ENCODE peak calls at places on chromosomes 5 and 9, in four cellular contexts. D, K, H and X are unnamed samples.

GRCh38 chr9:10512144-10512543 is 100.7 kb downstream of the PTPRD start:
- DNase-seq in D (no peak), K (no peak), H (no peak), X (no peak)

GRCh38 chr5:34656700-34657549 is 797 bp downstream of the RAI14 start:
- DNase-seq in D (no peak), K (peak; percentile 55), H (peak; percentile 61), X (no peak)

GRCh38 chr5:60945760-60946253 is 802 bp downstream of the NDUFAF2 start:
- DNase-seq in D (no peak), K (peak; percentile 55), H (peak; percentile 30), X (no peak)

GRCh38 chr9:120161801-120162200 is 418.2 kb downstream of the CDK5RAP2 start:
- DNase-seq in D (no peak), K (no peak), H (no peak), X (no peak)

GRCh38 chr5:89878140-89878570 is 531.4 kb downstream of the CETN3 start:
- DNase-seq in D (peak; percentile 4), K (peak; percentile 4), H (no peak), X (peak; percentile 32)

GRCh38 chr5:112024769-112025168 is 267.8 kb upstream of the NREP start:
- DNase-seq in D (no peak), K (no peak), H (no peak), X (no peak)

GRCh38 chr5:173530547-173530946 is 85.9 kb downstream of the BOD1 start:
- DNase-seq in D (no peak), K (peak; percentile 87), H (no peak), X (no peak)

GRCh38 chr5:102453716-102454115 is 45.1 kb downstream of the SLCO6A1 start:
- DNase-seq in D (no peak), K (no peak), H (no peak), X (no peak)

GRCh38 chr5:147455321-147455720 is 54.5 kb downstream of the DPYSL3 start:
- DNase-seq in D (no peak), K (peak; percentile 67), H (no peak), X (no peak)

GRCh38 chr9:757246-757881 is 84.1 kb upstream of the DMRT1 start:
- DNase-seq in D (no peak), K (peak; percentile 84), H (peak; percentile 15), X (no peak)

GRCh38 chr5:111584651-111585050 is 72.3 kb upstream of the STARD4 start:
- DNase-seq in D (no peak), K (no peak), H (no peak), X (no peak)

GRCh38 chr5:112006721-112007120 is 249.7 kb upstream of the NREP start:
- DNase-seq in D (no peak), K (no peak), H (no peak), X (no peak)

GRCh38 chr9:96420468-96421219 is 2.5 kb upstream of the ZNF367 start:
- DNase-seq in D (peak; percentile 61), K (peak; percentile 89), H (no peak), X (peak; percentile 95)
- H3K4me3 ChIP-seq in D (no peak overlapping the region), K (peak overlapping the region; percentile 55), H (peak overlapping the region; percentile 82), X (no peak overlapping the region)

GRCh38 chr5:74536658-74537057 is 103.9 kb downstream of the ENC1 start:
- DNase-seq in D (no peak), K (no peak), H (no peak), X (no peak)
- TF ChIP-seq REST in D (no peak), K (no peak), H (no peak), X (no peak)

GRCh38 chr5:41246376-41246775 is 33.0 kb upstream of the C6 start:
- DNase-seq in D (no peak), K (no peak), H (no peak), X (peak; percentile 88)
- TF ChIP-seq POLR2AphosphoS5 in D (no peak), K (no peak), H (no peak), X (no peak)

GRCh38 chr5:37664551-37664950 is 175.3 kb downstream of the GDNF start:
- DNase-seq in D (no peak), K (no peak), H (no peak), X (no peak)
- H3K4me3 ChIP-seq in D (no peak overlapping the region), K (no peak overlapping the region), H (no peak overlapping the region), X (no peak overlapping the region)

GRCh38 chr5:125717209-125717608 is 706.0 kb upstream of the GRAMD2B start:
- DNase-seq in D (no peak), K (no peak), H (no peak), X (no peak)

GRCh38 chr5:125720745-125721144 is 702.5 kb upstream of the GRAMD2B start:
- DNase-seq in D (no peak), K (no peak), H (no peak), X (no peak)

GRCh38 chr5:125725686-125726085 is 697.5 kb upstream of the GRAMD2B start:
- DNase-seq in D (no peak), K (no peak), H (no peak), X (no peak)

GRCh38 chr5:125722550-125722949 is 700.7 kb upstream of the GRAMD2B start:
- DNase-seq in D (no peak), K (no peak), H (no peak), X (no peak)

GRCh38 chr5:125719681-125720676 is 703.2 kb upstream of the GRAMD2B start:
- DNase-seq in D (no peak), K (peak; percentile 2), H (no peak), X (no peak)
- TF ChIP-seq REST in D (no peak), K (no peak), H (no peak), X (no peak)

DNA sequence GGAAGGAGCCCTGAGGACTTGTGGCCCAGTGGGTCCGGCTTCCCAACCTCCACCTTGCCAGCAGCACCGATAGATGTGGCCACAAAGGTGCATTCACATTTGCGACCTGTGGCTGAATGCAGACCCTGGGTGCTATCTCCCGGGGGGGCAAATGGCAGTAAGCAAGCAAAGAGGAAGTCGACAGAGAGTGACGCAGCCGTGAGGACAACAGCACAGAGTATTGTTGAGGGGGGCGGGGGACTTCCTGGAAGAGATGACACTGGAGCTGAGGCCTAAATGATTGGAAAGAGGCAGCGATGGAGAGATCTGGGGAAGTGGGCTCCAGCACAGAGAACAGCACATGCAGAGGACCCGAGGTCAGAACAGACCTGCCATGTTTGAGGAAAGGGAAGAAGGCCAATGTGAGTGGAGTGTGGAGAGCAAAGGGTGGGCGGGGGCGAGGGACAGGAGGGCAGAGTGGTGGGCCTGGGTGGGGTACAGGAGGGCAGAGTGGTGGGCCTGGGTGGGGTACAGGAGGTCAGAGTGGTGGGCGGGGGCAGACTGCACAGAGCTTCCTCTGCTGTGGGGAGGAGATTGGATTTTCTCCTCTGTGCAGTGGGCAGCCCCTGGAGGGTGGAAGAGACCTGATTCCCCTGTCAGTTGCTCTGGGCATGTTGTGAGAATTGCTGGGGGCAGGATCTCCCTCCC is 42.6 kb downstream of the ADAMTS2 start:
- DNase-seq in D (no peak), K (no peak), H (no peak), X (no peak)
- TF ChIP-seq POLR2AphosphoS5 in D (no peak), K (no peak), H (no peak), X (no peak)

GRCh38 chr5:123720339-123720738 is 208.4 kb downstream of the CSNK1G3 start:
- DNase-seq in D (no peak), K (no peak), H (no peak), X (no peak)

GRCh38 chr5:123718238-123718637 is 206.3 kb downstream of the CSNK1G3 start:
- DNase-seq in D (no peak), K (no peak), H (no peak), X (no peak)

GRCh38 chr5:123720955-123721354 is 209.0 kb downstream of the CSNK1G3 start:
- DNase-seq in D (no peak), K (no peak), H (no peak), X (no peak)

GRCh38 chr5:123717139-123717538 is 205.2 kb downstream of the CSNK1G3 start:
- DNase-seq in D (no peak), K (no peak), H (no peak), X (no peak)

DNA sequence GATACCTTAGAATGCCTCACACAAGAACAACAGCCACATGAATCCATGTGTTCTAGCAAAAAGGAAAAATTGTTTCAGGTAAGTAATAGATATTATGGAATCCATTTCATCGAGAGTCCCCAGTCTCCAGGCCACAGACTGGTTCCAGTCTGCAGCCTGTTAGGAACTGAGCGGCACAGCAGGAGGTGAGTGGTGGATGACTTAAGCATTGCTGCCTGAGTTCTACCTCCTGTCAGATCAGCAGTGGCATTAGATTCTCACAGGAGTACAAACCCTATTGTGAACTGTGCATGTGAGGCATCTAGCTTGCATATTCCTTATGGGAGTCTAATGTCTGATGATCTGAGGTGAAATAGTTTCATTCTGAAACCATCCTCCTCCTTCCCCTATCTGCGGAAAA is 207.0 kb downstream of the CSNK1G3 start:
- DNase-seq in D (no peak), K (peak; percentile 11), H (no peak), X (no peak)
- H3K4me3 ChIP-seq in D (no peak overlapping the region), K (no peak overlapping the region), H (no peak overlapping the region), X (no peak overlapping the region)

DNA sequence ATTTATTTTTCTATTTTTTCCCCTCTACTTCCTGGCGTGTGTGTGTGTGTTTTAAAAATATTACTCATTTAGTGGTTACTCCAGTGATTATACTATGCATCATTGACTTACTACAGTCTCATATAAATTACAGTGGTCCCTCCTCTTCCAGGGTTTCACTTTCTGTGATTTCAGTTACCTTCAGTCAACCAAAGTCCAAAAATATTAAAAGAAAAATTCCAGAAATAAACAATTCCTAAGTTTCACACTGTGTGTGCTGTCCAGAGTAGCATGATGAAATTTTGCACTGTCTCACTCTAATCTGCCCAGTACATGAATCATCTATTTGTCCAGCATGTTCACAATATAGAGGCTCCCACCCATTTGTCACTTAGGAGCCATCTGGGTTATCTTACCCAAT is 47.4 kb upstream of the CCDC112 start:
- DNase-seq in D (no peak), K (no peak), H (no peak), X (peak; percentile 54)
- TF ChIP-seq REST in D (no peak), K (no peak), H (no peak), X (no peak)

GRCh38 chr5:155987261-155987810 is 339.6 kb upstream of the SGCD start:
- DNase-seq in D (no peak), K (no peak), H (no peak), X (no peak)

GRCh38 chr5:155983954-155984353 is 343.0 kb upstream of the SGCD start:
- DNase-seq in D (no peak), K (no peak), H (no peak), X (no peak)

GRCh38 chr5:155989884-155990283 is 337.1 kb upstream of the SGCD start:
- DNase-seq in D (no peak), K (no peak), H (no peak), X (no peak)
- TF ChIP-seq POLR2AphosphoS5 in D (no peak), K (no peak), H (no peak), X (no peak)

GRCh38 chr5:154851351-154851750 is 948 bp upstream of the FAXDC2 start:
- DNase-seq in D (no peak), K (no peak), H (no peak), X (no peak)

GRCh38 chr5:154844800-154845199 is 5.6 kb downstream of the FAXDC2 start:
- DNase-seq in D (no peak), K (no peak), H (peak; percentile 56), X (no peak)

GRCh38 chr5:154850255-154851062 is at the start of gene FAXDC2:
- DNase-seq in D (peak; percentile 45), K (peak; percentile 89), H (peak; percentile 53), X (no peak)

GRCh38 chr5:154849261-154849660 is 1.1 kb downstream of the FAXDC2 start:
- DNase-seq in D (no peak), K (no peak), H (no peak), X (no peak)

GRCh38 chr5:154849791-154850201 is 607 bp downstream of the FAXDC2 start:
- DNase-seq in D (no peak), K (no peak), H (no peak), X (no peak)
- H3K4me3 ChIP-seq in D (no peak overlapping the region), K (peak overlapping the region; percentile 44), H (peak overlapping the region; percentile 59), X (peak overlapping the region; percentile 16)